ENCODE peak calls at places on chromosome 18, in four cellular contexts. F is sigmoid colon, H is upper lobe of right lung, M is RWPE2. X is an unnamed sample.

GRCh38 chr18:63844254-63844653 is 43.3 kb upstream of the SERPINB2 start:
- DNase-seq in F (no peak), H (no peak), M (no peak), X (no peak)

GRCh38 chr18:28127228-28127627 is 49.7 kb downstream of the CDH2 start:
- DNase-seq in F (no peak), H (no peak), M (no peak), X (no peak)

GRCh38 chr18:63320041-63320689 is 596 bp upstream of the BCL2 start:
- DNase-seq in F (peak; percentile 94), H (peak; percentile 90), M (no peak), X (peak; percentile 85)

GRCh38 chr18:11989966-11990380 is 8.7 kb downstream of the IMPA2 start:
- DNase-seq in F (peak; percentile 47), H (no peak), M (no peak), X (no peak)

GRCh38 chr18:56121669-56122068 is 516.7 kb downstream of the TXNL1 start:
- DNase-seq in F (no peak), H (no peak), M (no peak), X (no peak)

GRCh38 chr18:28494151-28494550 is 317.2 kb upstream of the CDH2 start:
- DNase-seq in F (no peak), H (no peak), M (no peak), X (no peak)

GRCh38 chr18:62839874-62840713 is 124.8 kb downstream of the PHLPP1 start:
- DNase-seq in F (no peak), H (no peak), M (no peak), X (no peak)

GRCh38 chr18:45916302-45916701 is 50.8 kb downstream of the EPG5 start:
- DNase-seq in F (no peak), H (no peak), M (no peak), X (no peak)

GRCh38 chr18:10798727-10799435 is 273.1 kb downstream of the NAPG start:
- DNase-seq in F (no peak), H (no peak), M (no peak), X (no peak)

GRCh38 chr18:32160547-32160946 is 29.3 kb upstream of the MEP1B start:
- DNase-seq in F (no peak), H (no peak), M (no peak), X (no peak)

GRCh38 chr18:50924372-50924771 is 43.5 kb upstream of the ELAC1 start:
- DNase-seq in F (no peak), H (no peak), M (no peak), X (no peak)

GRCh38 chr18:725641-726040 is 13.2 kb upstream of the ENOSF1 start:
- DNase-seq in F (no peak), H (no peak), M (no peak), X (no peak)

GRCh38 chr18:49846718-49847470 is 33.6 kb upstream of the ACAA2 start:
- DNase-seq in F (no peak), H (no peak), M (no peak), X (no peak)

GRCh38 chr18:68391801-68392200 is 323.1 kb downstream of the TMX3 start:
- DNase-seq in F (no peak), H (no peak), M (no peak), X (no peak)

GRCh38 chr18:68040198-68040597 is 523.7 kb upstream of the DSEL start:
- DNase-seq in F (no peak), H (no peak), M (no peak), X (no peak)

GRCh38 chr18:69865656-69866241 is 81.9 kb downstream of the CD226 start:
- DNase-seq in F (no peak), H (no peak), M (no peak), X (no peak)

GRCh38 chr18:65522907-65523306 is 227.9 kb upstream of the CDH7 start:
- DNase-seq in F (no peak), H (no peak), M (no peak), X (no peak)

GRCh38 chr18:33733376-33733775 is 155.4 kb downstream of the ASXL3 start:
- DNase-seq in F (no peak), H (no peak), M (no peak), X (no peak)

GRCh38 chr18:47150029-47150823 is at the start of gene HDHD2:
- DNase-seq in F (peak; percentile 90), H (peak; percentile 94), M (peak; percentile 77), X (peak; percentile 88)

GRCh38 chr18:13374468-13375301 is 156.1 kb downstream of the LDLRAD4 start:
- DNase-seq in F (peak; percentile 58), H (no peak), M (no peak), X (no peak)

DNA sequence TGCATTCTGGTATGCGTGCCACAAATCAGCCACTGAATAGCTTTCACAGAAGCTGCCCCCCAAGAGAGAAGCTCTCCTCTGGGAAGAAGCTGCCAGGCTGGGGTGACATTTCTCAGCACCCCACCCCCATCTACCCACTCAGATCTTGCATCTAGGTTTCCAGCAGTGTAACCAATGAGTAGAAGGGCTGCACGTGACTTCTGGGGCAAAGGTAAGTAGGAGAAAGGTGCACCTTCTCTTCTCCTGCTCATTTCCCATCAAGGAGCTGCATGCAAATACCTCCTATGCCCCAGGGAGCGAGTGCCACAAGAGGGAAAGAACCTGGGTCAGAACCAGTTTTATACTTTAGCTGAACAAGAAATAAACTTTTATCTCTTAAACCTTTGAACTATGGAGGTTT is 84.9 kb upstream of the ATP8B1 start:
- DNase-seq in F (no peak), H (no peak), M (no peak), X (no peak)
- H3K27ac ChIP-seq in F (no peak overlapping the region), H (no peak overlapping the region), M (no peak overlapping the region), X (no peak overlapping the region)

GRCh38 chr18:78494204-78494603 is 485.4 kb upstream of the SALL3 start:
- DNase-seq in F (no peak), H (no peak), M (no peak), X (no peak)
- H3K4me1 ChIP-seq in F (no peaks in the 10 kb centered on the region), H (no peaks in the 10 kb centered on the region), M (no peaks in the 10 kb centered on the region), X (no peaks in the 10 kb centered on the region)

GRCh38 chr18:37553633-37554398 is 11.8 kb downstream of the CELF4 start:
- DNase-seq in F (no peak), H (peak; percentile 57), M (no peak), X (no peak)
- TF ChIP-seq CTCF in F (no peak), H (no peak), M (no peak), X (no peak)

DNA sequence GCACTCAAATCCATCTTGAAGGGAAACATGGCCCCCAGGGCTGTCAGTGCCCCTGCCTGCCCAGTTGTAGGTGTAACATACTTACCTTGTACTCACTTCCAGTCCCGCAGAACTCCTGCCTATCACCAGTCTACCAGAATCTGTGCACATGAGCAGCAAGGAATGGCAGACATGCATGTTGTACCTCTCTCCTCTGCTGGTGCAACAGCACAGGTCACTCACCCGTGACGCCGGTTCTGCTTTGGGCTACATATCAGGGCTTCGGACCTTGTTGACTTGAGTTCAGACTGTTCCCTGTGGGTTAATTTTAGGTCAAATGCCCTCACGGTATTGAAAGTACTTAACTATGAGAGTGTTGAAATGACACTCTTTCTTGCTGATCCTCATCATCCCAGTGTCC is 215.7 kb downstream of the TPGS2 start:
- DNase-seq in F (no peak), H (no peak), M (no peak), X (no peak)
- H3K27ac ChIP-seq in F (no peak overlapping the region), H (no peak overlapping the region), M (no peak overlapping the region), X (no peak overlapping the region)

GRCh38 chr18:35497334-35498197 is at the start of gene INO80C:
- DNase-seq in F (peak; percentile 95), H (peak; percentile 97), M (peak; percentile 83), X (peak; percentile 95)

GRCh38 chr18:35491689-35492077 is 6.1 kb downstream of the INO80C start:
- DNase-seq in F (no peak), H (no peak), M (no peak), X (no peak)

GRCh38 chr18:35495821-35496368 is 1.9 kb downstream of the INO80C start:
- DNase-seq in F (no peak), H (no peak), M (no peak), X (no peak)

GRCh38 chr18:35497006-35497333 is 790 bp downstream of the INO80C start:
- DNase-seq in F (peak; percentile 73), H (no peak), M (no peak), X (no peak)

GRCh38 chr18:35494281-35494825 is 3.4 kb downstream of the INO80C start:
- DNase-seq in F (no peak), H (no peak), M (no peak), X (no peak)
- H3K4me1 ChIP-seq in F (peaks cover 21% of the 10 kb centered on the region), H (peaks cover 29% of the 10 kb centered on the region), M (peaks cover 22% of the 10 kb centered on the region), X (peaks cover 40% of the 10 kb centered on the region)

DNA sequence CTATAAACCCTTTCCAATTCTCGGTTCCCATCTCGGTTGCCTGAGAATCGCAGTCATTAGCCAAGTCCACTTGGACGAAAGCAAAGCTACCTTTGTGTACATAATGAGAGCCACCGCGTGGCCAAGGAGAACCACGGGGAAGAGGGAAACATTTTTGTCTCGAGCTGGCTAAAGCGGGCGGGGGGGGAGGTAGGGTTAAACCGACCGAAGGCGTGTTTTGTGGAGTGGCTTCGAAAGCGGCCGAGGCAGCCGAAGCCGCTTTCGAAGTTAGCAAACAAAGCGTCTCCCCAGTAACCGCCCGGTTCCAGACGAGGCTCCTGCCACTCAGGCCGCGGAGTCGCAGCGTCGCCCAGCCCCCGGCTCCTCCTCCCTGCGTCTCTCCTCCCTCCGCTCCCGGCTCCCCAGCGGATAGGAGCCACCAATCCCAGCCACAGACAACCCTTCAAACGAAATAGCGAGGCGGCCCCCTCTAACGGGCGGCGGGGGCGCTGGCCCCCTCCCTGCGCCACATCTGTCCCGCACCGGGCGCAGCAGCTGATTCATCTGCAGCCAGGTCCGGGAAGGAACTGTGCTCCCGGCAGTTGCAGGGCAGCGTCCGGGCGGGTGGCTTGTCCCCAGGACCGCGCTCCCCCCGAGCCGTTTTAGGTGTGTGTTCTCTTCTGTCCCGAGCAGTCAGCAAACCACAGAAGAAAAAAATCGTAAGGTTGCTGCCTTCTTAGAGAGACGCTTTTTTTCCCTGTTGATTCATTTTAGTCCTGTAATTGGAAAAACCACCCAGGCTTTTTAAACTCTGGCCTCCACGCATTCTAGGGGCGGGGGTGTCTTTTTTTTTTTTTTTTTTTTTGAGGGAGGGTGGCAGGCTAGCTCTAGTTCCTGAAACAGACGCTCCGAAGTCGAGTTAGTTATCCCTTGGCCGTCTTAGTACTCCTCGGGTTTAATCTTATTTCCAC is 1.8 kb upstream of the TGIF1 start:
- DNase-seq in F (peak; percentile 98), H (peak; percentile 98), M (peak; percentile 95), X (peak; percentile 97)
- TF ChIP-seq CTCF in F (no peak), H (peak; percentile 17), M (peak; percentile 21), X (peak; percentile 17)

DNA sequence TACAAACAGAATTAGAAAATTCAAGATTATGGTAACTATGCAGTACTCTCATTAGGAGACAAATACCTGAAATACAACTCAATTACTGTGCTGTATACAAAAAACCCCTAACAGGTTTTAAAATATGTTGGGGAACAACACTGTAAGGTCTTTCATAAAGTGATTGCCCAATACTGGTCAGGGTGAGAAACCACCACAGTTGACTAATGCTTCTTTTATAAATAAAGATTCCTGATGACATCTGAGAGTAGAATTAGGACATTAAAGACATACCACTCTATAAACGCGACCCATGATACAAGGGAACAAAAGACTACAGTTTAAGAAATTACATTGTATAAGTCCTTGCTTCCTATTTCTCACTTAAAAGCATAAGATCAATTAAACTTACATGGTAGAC is 52.5 kb downstream of the ZNF521 start:
- DNase-seq in F (no peak), H (no peak), M (no peak), X (no peak)
- H3K27ac ChIP-seq in F (no peak overlapping the region), H (no peak overlapping the region), M (no peak overlapping the region), X (peak overlapping the region; percentile 32)

X was measured in lower lobe of right lung.